ENCODE peak calls at places on chromosomes 6 and 20, in four cellular contexts. K is HL-60, L is B cell, O is brain microvascular endothelial cell. F is an unnamed sample.

GRCh38 chr6:170444056-170444505 is 109.0 kb downstream of the PSMB1 start:
- DNase-seq in K (no peak), L (no peak), O (no peak), F (no peak)

GRCh38 chr6:138555294-138555988 is 56.1 kb upstream of the NHSL1 start:
- DNase-seq in K (no peak), L (peak), O (peak), F (no peak)

GRCh38 chr20:37494301-37494700 is 26.7 kb upstream of the NNAT start:
- DNase-seq in K (no peak), L (no peak), O (no peak), F (no peak)

GRCh38 chr6:16725145-16725864 is 36.0 kb downstream of the ATXN1 start:
- DNase-seq in K (no peak), L (no peak), O (no peak), F (no peak)

GRCh38 chr6:101454106-101454676 is 60.7 kb downstream of the GRIK2 start:
- DNase-seq in K (no peak), L (no peak), O (no peak), F (no peak)

GRCh38 chr6:31651602-31652191 is 764 bp downstream of the BAG6 start:
- DNase-seq in K (peak), L (no peak), O (peak), F (peak)

GRCh38 chr20:7113577-7114466 is 346.3 kb downstream of the BMP2 start:
- DNase-seq in K (no peak), L (no peak), O (peak), F (peak)

GRCh38 chr20:46838002-46838401 is 56.6 kb upstream of the EYA2 start:
- DNase-seq in K (no peak), L (no peak), O (no peak), F (no peak)

GRCh38 chr20:35146299-35146921 is 726 bp downstream of the EDEM2 start:
- DNase-seq in K (no peak), L (no peak), O (no peak), F (peak)

GRCh38 chr20:49821850-49822249 is 9.2 kb downstream of the SLC9A8 start:
- DNase-seq in K (no peak), L (no peak), O (peak), F (no peak)

GRCh38 chr20:21090738-21091120 is 15.4 kb downstream of the LINC00237 start:
- DNase-seq in K (no peak), L (no peak), O (no peak), F (no peak)

GRCh38 chr6:134173936-134174789 is 121.7 kb upstream of the SLC2A12 start:
- DNase-seq in K (peak), L (peak), O (peak), F (peak)
- TF ChIP-seq CTCF in K (peak), L (peak), O (peak), F (peak)

DNA sequence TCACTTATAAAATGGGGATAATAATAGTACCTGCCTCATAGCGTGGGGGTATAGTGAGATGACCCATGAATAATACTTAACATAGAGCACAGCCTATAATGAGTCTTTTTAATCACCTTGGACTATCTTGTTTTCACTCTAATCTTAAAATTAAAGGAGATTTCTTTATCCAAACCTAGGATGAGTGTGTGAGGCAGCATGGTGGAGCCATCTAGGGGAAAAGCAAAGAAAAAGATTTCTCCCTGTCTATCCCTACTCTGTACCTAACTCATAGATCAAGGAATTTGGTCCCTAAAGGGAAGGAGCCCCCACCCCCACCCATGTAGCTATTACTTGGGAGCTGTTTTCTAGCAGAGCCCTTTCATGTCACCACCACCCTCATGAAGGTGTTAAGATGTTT is 45.2 kb upstream of the PAK5 start:
- DNase-seq in K (no peak), L (no peak), O (no peak), F (no peak)
- TF ChIP-seq CTCF in K (no peak), L (no peak), O (peak), F (no peak)

GRCh38 chr20:63538204-63539091 is 1.3 kb upstream of the PTK6 start:
- DNase-seq in K (no peak), L (peak), O (no peak), F (no peak)
- TF ChIP-seq CTCF in K (no peak), L (peak), O (no peak), F (peak)

GRCh38 chr6:113488061-113488460 is 369.1 kb upstream of the MARCKS start:
- DNase-seq in K (no peak), L (no peak), O (no peak), F (no peak)
- TF ChIP-seq CTCF in K (no peak), L (no peak), O (no peak), F (no peak)

GRCh38 chr6:168189679-168190405 is 110.8 kb upstream of the FRMD1 start:
- DNase-seq in K (no peak), L (no peak), O (no peak), F (no peak)
- TF ChIP-seq CTCF in K (no peak), L (no peak), O (no peak), F (no peak)

DNA sequence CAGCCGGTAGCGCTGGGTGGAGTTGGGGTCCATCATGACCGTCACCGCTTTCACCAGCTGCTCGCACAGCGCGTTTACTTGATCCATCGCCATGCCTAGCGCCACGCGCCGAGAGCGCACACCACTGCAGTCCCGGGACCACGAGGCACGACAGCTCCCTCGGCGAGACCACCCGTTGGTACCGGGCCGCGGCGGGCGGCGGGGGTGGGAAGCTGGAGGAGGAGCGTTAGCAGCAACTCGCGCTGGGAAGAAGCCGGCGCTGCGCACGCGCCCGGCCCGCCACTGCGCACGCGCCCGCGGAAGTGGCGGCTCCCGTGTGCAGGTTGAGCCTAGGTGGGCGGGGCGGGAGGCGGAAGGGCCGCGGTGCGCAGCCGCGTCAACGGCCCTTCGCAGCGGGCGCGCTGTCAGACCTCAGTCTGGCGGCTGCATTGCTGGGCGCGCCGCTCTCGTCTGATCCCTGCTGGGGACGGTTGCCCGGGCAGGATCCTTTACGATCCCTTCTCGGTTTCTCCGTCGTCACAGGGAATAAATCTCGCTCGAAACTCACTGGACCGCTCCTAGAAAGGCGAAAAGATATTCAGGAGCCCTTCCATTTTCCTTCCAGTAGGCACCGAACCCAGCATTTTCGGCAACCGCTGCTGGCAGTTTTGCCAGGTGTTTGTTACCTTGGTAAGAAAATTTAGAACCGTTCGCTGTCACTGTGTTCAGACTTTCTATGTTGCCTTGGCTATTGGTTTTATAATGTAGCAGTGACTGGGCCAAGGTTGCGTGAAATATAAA is at the start of the genes POLH and XPO5:
- DNase-seq in K (peak), L (peak), O (peak), F (peak)
- TF ChIP-seq CTCF in K (no peak), L (no peak), O (peak), F (no peak)

DNA sequence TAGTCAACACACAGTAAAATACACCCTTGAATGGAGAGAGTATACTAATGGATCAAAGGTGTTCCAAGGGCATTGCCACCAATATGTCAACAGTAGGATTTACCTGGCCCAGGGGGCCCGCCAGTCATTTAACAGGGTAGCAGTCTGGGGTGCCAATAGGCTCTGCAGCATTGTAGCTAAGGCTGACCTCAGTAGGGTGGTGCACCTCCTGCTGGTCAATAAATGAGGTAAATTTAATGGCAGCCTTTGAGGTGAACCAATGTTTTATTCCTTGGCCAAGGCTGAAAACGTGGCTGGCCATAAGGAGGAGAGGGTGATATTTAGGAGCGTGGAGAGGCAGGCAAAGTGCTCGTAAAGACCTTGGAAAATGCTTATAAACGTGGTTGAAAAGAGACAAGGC is 147.2 kb downstream of the RPS12 start:
- DNase-seq in K (no peak), L (no peak), O (no peak), F (no peak)
- TF ChIP-seq CTCF in K (no peak), L (no peak), O (peak), F (no peak)

F was measured in glutamatergic neuron.